ENCODE peak calls at places on chromosomes 16 and 17, in seven cellular contexts. F is naive thymus-derived CD4-positive, alpha-beta T cell; Q is iris pigment epithelial cell; A is activated T-cell treated with anti-CD3 and anti-CD28 coated beads, Interleukin-2, amount 50 U/mL, for 72 hours; V is caudate nucleus; W is activated CD8-positive, alpha-beta T cell treated with anti-CD3 and anti-CD28 coated beads for 36 hours; P is BE2C. X is an unnamed sample.

GRCh38 chr16:1610841-1611653 is 825 bp downstream of the IFT140 start:
- DNase-seq in A (peak; percentile 43), Q (peak; percentile 64), F (peak; percentile 12), P (no peak), W (peak; percentile 55), V (no peak), X (no peak)

GRCh38 chr17:35847633-35848373 is 20.9 kb downstream of the HEATR9 start:
- DNase-seq in V (no peak), Q (no peak), A (no peak), P (no peak), F (no peak), W (no peak), X (no peak)

GRCh38 chr17:33052856-33053255 is 61.2 kb downstream of the SPACA3 start:
- DNase-seq in F (no peak), Q (no peak), P (no peak), W (no peak), A (no peak), V (no peak), X (no peak)

GRCh38 chr17:27239046-27239445 is 54.9 kb upstream of the WSB1 start:
- DNase-seq in P (no peak), Q (no peak), V (no peak), F (no peak), W (peak; percentile 39), A (peak; percentile 51), X (no peak)

GRCh38 chr17:31313982-31314787 is at the start of gene EVI2B:
- DNase-seq in Q (peak; percentile 91), W (peak; percentile 22), A (peak; percentile 24), F (no peak), V (no peak), P (no peak), X (peak; percentile 74)

GRCh38 chr16:47481698-47482374 is 20.7 kb downstream of the PHKB start:
- DNase-seq in P (no peak), F (no peak), V (no peak), Q (no peak), A (no peak), W (peak; percentile 9), X (no peak)

GRCh38 chr17:35947156-35947585 is 3.7 kb upstream of the LYZL6 start:
- DNase-seq in V (no peak), W (peak; percentile 76), F (no peak), A (peak; percentile 52), Q (peak; percentile 41), P (peak; percentile 65), X (no peak)

GRCh38 chr16:5396880-5397279 is 299.3 kb upstream of the EEF2KMT start:
- DNase-seq in F (no peak), W (no peak), A (no peak), V (no peak), Q (no peak), P (no peak), X (no peak)

GRCh38 chr17:4898927-4899326 is 409 bp upstream of the C17orf107 start:
- DNase-seq in V (no peak), F (no peak), P (no peak), A (no peak), Q (no peak), W (peak; percentile 33), X (no peak)

GRCh38 chr16:4847774-4848587 is 700 bp downstream of the UBN1 start:
- DNase-seq in A (peak; percentile 48), P (peak; percentile 41), W (peak; percentile 60), Q (peak; percentile 70), F (no peak), V (peak; percentile 33), X (peak; percentile 70)